ENCODE peak calls at places on chromosomes 5 and 9, in six cellular contexts. N, K, E, H, V and B are unnamed samples.

GRCh38 chr9:14096182-14096922 is 217.6 kb downstream of the NFIB start:
- DNase-seq in N (no peak), K (no peak), E (no peak), H (no peak), V (peak), B (peak)

GRCh38 chr5:96370981-96371380 is 62.1 kb downstream of the PCSK1 start:
- DNase-seq in N (no peak), K (no peak), E (no peak), H (no peak), V (peak), B (no peak)

GRCh38 chr5:124706729-124707361 is 39.6 kb downstream of the ZNF608 start:
- DNase-seq in N (no peak), K (no peak), E (no peak), H (no peak), V (peak), B (peak)

GRCh38 chr5:154648706-154649105 is 106.5 kb upstream of the LARP1 start:
- DNase-seq in N (peak), K (no peak), E (no peak), H (no peak), V (no peak), B (no peak)

GRCh38 chr9:133943781-133944745 is 48.1 kb downstream of the VAV2 start:
- DNase-seq in N (no peak), K (no peak), E (no peak), H (no peak), V (no peak), B (peak)

GRCh38 chr5:139708434-139708849 is 60.3 kb downstream of the CXXC5 start:
- DNase-seq in N (no peak), K (no peak), E (no peak), H (no peak), V (no peak), B (no peak)

GRCh38 chr9:89453452-89453851 is 44.5 kb downstream of the SEMA4D start:
- DNase-seq in N (no peak), K (no peak), E (no peak), H (no peak), V (no peak), B (no peak)

GRCh38 chr9:77040340-77040739 is 20.9 kb downstream of the FOXB2 start:
- DNase-seq in N (no peak), K (no peak), E (no peak), H (no peak), V (no peak), B (no peak)

GRCh38 chr9:36358486-36358885 is 41.6 kb downstream of the RNF38 start:
- DNase-seq in N (no peak), K (no peak), E (no peak), H (no peak), V (no peak), B (no peak)

GRCh38 chr9:99878651-99879050 is 27.8 kb upstream of the STX17 start:
- DNase-seq in N (no peak), K (no peak), E (no peak), H (no peak), V (no peak), B (no peak)

GRCh38 chr9:134323741-134324358 is 2.4 kb upstream of the RXRA start:
- DNase-seq in N (no peak), K (peak), E (no peak), H (no peak), V (no peak), B (no peak)